ENCODE peak calls at places on chromosomes 13 and 19, in four cellular contexts. Q is H1, H is K562, W is GM12878. J is an unnamed sample.

GRCh38 chr13:30832845-30833332 is 73.2 kb upstream of the MEDAG start:
- DNase-seq in Q (peak; percentile 9), W (no peak), H (peak; percentile 19), J (peak; percentile 82)

GRCh38 chr19:5170329-5170745 is 170.3 kb downstream of the PTPRS start:
- DNase-seq in Q (no peak), H (peak; percentile 54), W (no peak), J (peak; percentile 58)

GRCh38 chr19:4042731-4043082 is 24.0 kb downstream of the ZBTB7A start:
- DNase-seq in W (no peak), H (no peak), Q (no peak), J (no peak)

GRCh38 chr13:29849731-29850212 is 645 bp downstream of the UBL3 start:
- DNase-seq in H (peak; percentile 30), W (no peak), Q (no peak), J (peak; percentile 70)

GRCh38 chr19:3479177-3479818 is 1.0 kb downstream of the SMIM24 start:
- DNase-seq in Q (no peak), H (peak; percentile 96), W (no peak), J (peak; percentile 78)

GRCh38 chr19:9406798-9407352 is 28.5 kb downstream of the ZNF266 start:
- DNase-seq in W (no peak), H (peak; percentile 78), Q (peak; percentile 19), J (peak; percentile 84)

GRCh38 chr19:50520822-50521465 is 7.2 kb upstream of the ASPDH start:
- DNase-seq in Q (no peak), W (no peak), H (no peak), J (no peak)

GRCh38 chr13:42876270-42876714 is 94.9 kb downstream of the FAM216B start:
- DNase-seq in H (no peak), W (peak; percentile 82), Q (peak; percentile 33), J (no peak)

GRCh38 chr13:110641055-110642015 is 26.0 kb downstream of the NAXD start:
- DNase-seq in W (no peak), H (no peak), Q (no peak), J (peak; percentile 81)

GRCh38 chr19:28521169-28521568 is 691.8 kb downstream of the UQCRFS1 start:
- DNase-seq in W (no peak), Q (no peak), H (no peak), J (no peak)

GRCh38 chr13:114002009-114002544 is 28.2 kb upstream of the C13orf46 start:
- DNase-seq in Q (no peak), W (no peak), H (no peak), J (no peak)

GRCh38 chr13:102700088-102701031 is 5.5 kb upstream of the METTL21C start:
- DNase-seq in Q (no peak), W (no peak), H (no peak), J (no peak)

GRCh38 chr19:11365557-11366117 is 8.8 kb upstream of the SWSAP1 start:
- DNase-seq in W (no peak), H (no peak), Q (no peak), J (no peak)

GRCh38 chr19:3506384-3507340 is 551 bp downstream of the FZR1 start:
- DNase-seq in H (peak; percentile 38), Q (no peak), W (no peak), J (peak; percentile 66)

GRCh38 chr13:103133551-103133950 is 67.3 kb upstream of the SLC10A2 start:
- DNase-seq in H (no peak), Q (no peak), W (no peak), J (no peak)

GRCh38 chr19:36030264-36031148 is 2.2 kb downstream of the CLIP3 start:
- DNase-seq in H (no peak), W (peak; percentile 23), Q (no peak), J (peak; percentile 34)

DNA sequence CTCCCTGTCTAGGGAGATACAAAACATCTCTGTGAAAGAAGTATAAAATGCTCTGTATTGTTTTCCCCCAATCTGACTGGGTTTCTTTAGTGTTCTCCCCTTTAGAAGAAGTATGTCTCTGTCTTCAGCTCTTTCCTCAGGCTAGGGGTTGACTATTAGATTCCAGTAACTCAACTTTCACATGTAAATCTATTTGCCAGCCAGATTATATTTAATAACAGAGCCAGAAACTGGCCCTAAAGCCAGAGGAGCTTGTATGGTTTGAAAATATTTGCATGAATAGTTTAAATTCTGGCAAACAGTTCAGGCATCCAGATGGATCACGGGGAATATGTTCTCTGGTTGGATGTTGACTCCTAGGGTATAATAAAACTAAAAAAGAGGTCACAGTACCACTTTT is 22.3 kb upstream of the CYSLTR2 start:
- DNase-seq in W (no peak), Q (no peak), H (no peak), J (no peak)
- TF ChIP-seq NRF1 in W (no peak), Q (no peak), H (no peak), J (no peak)

GRCh38 chr13:96426160-96426559 is 336.3 kb downstream of the HS6ST3 start:
- DNase-seq in W (no peak), Q (no peak), H (no peak), J (no peak)

GRCh38 chr13:96422002-96422401 is 332.1 kb downstream of the HS6ST3 start:
- DNase-seq in H (no peak), Q (no peak), W (no peak), J (no peak)

GRCh38 chr13:96417956-96418355 is 328.0 kb downstream of the HS6ST3 start:
- DNase-seq in Q (no peak), H (no peak), W (no peak), J (peak; percentile 19)

DNA sequence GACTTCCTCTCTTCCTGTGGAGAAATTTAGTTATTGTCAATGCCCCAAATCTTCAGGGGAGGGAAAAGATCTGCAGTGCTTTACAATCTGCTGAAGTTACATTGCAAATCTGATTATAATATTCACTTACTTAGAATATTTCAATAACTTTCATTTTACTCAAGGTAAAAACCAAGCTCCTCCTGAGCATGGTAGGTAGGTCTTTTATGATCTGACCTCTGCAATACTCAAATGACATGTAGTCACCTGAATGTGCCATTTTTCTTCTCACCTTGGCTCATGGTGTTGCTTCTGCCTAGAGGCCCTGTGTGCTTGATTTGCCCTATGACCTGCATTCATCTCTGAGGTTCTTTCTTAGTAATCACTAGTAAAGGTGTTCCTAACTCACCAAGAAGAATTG is 331.4 kb downstream of the HS6ST3 start:
- DNase-seq in H (no peak), W (no peak), Q (no peak), J (no peak)
- TF ChIP-seq GABPA in H (no peak), W (no peak), Q (no peak), J (no peak)

DNA sequence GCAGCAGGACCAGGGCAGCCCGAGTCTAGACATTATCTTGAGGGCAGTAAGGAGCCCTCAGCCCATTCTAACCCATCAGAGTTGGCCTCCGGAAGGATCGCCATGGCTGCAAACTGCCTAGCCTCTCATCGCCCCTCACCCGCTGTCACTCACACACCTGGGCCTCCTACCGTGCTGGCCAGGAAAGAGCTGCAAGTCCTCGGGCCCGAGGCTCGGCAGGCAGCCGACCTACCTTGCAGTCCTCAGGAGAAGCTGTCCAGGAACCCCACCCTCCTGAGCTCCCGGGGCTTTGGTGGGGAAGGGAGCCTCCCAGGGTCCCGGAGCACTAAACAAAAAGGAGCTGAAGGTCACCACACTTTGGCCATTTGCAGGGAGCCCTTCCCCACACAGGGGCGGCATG is 46.8 kb downstream of the CCNE1 start:
- DNase-seq in Q (no peak), H (no peak), W (no peak), J (no peak)
- TF ChIP-seq RAD21 in Q (no peak), H (no peak), W (no peak), J (no peak)

GRCh38 chr19:42428676-42429075 is 1.5 kb upstream of the LIPE start:
- DNase-seq in W (no peak), Q (no peak), H (no peak), J (no peak)
- TF ChIP-seq NRF1 in W (no peak), Q (no peak), H (no peak), J (no peak)

DNA sequence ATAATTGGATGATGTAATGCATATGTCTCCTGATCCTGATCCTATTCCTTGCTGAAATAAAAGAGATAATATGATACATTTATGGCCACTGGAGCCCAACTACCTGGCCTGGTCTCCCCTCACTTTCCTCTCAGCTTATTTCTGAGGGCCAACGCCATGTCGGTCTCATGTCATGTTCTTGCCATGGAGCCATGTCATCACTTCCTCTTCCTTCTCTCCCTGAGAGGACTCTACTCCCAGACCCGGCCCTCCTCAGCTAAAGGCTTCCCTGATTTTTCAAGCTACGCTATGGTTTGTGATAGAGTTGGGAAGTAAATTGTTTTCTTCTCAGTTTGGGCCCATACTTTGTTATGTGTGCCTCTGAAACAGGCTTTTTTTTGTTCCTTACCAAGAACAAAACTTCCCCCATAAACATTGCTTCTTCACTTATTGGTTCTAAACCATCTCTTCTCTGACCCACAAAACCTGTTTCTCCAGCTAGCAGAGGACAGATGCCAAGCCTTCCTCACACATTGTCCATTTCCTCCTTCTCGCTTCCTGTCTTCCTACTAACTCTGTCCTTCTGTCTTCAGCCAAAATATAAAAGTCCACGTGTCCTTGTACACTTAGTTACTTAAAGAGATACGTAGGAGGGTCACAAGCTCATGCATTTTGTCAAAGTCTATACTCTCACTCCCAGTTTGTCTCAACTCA is 319.9 kb upstream of the DACH1 start:
- DNase-seq in W (no peak), Q (no peak), H (no peak), J (no peak)
- TF ChIP-seq GABPA in W (no peak), Q (no peak), H (no peak), J (no peak)